ENCODE peak calls at places on chromosome 4, in four cellular contexts. A is foreskin fibroblast, R is esophagus squamous epithelium, C is K562. X is an unnamed sample.

GRCh38 chr4:47686294-47686872 is 151.5 kb downstream of the CORIN start:
- DNase-seq in C (peak), A (no peak), R (no peak), X (no peak)

GRCh38 chr4:71029504-71029903 is 36.1 kb downstream of the DCK start:
- DNase-seq in A (no peak), C (no peak), R (no peak), X (no peak)

GRCh38 chr4:140807491-140808257 is 51.5 kb upstream of the TBC1D9 start:
- DNase-seq in C (no peak), R (no peak), A (peak), X (peak)

GRCh38 chr4:144316869-144317268 is 176.4 kb upstream of the GYPA start:
- DNase-seq in A (no peak), C (no peak), R (no peak), X (no peak)

GRCh38 chr4:81030061-81030616 is 369 bp upstream of the BMP3 start:
- DNase-seq in C (no peak), A (no peak), R (no peak), X (no peak)

GRCh38 chr4:87555751-87556619 is 26.8 kb upstream of the SPARCL1 start:
- DNase-seq in A (peak), C (no peak), R (no peak), X (peak)

GRCh38 chr4:81257021-81257420 is 42.0 kb upstream of the PRKG2 start:
- DNase-seq in A (peak), R (no peak), C (no peak), X (no peak)

GRCh38 chr4:108702960-108703359 is 52.6 kb downstream of the OSTC start:
- DNase-seq in A (no peak), R (no peak), C (no peak), X (no peak)

GRCh38 chr4:54897590-54897989 is 227.8 kb downstream of the KDR start:
- DNase-seq in A (no peak), C (no peak), R (no peak), X (peak)

DNA sequence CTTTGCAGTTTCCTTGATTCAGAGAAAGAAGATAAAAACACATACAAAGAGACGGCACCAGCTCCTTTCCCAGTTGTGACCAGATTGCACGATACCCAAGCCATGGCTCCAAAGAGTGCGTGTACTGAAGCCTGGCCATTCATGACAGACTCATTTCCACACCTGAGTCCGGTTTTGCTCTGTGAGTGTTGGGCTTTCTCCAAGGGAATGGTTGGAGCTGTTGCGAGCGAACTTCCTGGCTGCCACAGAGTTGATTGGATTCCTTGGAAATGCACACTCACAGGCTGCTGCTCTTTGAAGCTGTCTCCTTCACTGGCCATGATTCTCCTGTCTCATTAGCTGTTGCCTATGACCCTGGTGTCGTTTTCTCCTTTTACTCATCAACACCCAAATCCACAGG is 44.0 kb upstream of the BBS12 start:
- DNase-seq in A (no peak), R (no peak), C (no peak), X (no peak)
- H3K4me3 ChIP-seq in A (no peak), R (no peak), C (no peak), X (no peak)

DNA sequence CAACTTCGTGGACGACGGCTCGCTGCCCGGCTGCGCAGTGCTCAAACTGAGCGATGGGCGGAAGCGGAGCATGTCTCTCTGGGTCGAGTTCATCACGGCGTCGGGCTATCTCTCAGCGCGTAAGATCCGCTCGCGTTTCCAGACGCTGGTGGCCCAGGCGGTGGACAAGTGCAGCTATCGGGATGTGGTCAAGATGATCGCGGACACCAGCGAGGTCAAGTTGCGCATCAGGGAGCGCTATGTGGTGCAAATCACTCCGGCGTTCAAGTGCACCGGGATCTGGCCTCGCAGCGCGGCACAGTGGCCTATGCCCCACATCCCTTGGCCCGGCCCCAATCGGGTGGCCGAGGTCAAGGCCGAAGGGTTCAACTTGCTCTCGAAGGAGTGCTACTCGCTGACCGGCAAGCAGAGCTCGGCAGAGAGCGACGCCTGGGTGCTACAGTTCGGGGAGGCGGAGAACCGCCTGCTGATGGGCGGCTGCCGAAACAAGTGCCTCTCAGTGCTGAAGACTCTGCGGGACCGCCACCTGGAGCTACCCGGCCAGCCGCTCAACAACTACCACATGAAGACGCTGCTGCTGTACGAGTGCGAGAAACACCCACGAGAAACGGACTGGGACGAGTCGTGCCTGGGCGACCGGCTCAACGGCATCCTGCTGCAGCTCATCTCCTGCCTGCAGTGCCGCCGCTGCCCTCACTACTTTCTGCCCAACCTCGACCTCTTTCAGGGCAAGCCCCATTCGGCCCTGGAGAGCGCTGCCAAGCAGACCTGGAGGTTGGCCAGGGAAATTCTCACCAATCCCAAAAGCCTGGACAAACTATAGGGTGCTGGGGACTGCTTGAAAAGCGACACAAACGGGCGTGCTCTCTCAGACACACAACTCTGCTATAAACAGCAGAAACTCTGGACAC is 1.6 kb downstream of the MAB21L2 start:
- DNase-seq in R (no peak), A (no peak), C (no peak), X (no peak)
- H3K4me3 ChIP-seq in R (peak), A (peak), C (no peak), X (peak)

DNA sequence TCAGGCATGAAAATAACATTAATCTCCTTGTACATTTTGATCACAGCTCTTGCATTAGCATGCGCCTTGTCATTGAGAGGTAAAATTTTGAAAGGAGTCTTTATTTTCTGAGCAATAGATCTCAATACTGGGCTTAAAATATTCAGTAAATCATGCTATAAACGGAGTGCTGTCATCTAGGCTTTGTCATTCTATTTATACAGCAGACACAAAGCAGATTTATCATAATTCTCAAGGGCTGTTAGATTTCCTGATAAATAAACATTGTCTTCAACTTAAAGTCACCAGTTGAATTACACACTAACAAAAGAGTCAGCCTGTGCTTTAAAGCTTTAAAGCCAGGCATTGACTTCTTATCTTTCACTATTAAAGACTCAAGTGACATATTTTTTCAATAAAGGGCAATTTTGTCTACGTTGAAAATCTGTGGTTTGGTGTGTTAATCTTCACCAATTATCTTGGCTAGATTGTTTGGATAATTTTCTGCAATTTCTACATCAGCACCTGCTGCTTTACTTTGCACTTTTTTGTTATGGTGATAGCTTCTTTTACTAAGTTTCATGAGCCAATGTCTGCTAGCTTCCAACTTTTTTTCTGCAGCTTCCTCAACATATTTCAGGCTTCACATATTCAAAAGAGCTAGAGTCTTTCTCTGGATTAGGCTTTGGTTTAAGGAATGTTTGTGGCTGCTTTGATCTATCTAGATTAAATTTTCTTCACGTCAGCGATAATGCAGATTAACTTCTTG is 27.9 kb upstream of the UGT2B4 start:
- DNase-seq in C (no peak), R (no peak), A (no peak), X (no peak)
- H3K4me3 ChIP-seq in C (no peak), R (no peak), A (no peak), X (no peak)

GRCh38 chr4:146334862-146335449 is 120.6 kb downstream of the REELD1 start:
- DNase-seq in A (no peak), C (no peak), R (no peak), X (no peak)
- H3K4me3 ChIP-seq in A (no peak), C (no peak), R (no peak), X (no peak)

DNA sequence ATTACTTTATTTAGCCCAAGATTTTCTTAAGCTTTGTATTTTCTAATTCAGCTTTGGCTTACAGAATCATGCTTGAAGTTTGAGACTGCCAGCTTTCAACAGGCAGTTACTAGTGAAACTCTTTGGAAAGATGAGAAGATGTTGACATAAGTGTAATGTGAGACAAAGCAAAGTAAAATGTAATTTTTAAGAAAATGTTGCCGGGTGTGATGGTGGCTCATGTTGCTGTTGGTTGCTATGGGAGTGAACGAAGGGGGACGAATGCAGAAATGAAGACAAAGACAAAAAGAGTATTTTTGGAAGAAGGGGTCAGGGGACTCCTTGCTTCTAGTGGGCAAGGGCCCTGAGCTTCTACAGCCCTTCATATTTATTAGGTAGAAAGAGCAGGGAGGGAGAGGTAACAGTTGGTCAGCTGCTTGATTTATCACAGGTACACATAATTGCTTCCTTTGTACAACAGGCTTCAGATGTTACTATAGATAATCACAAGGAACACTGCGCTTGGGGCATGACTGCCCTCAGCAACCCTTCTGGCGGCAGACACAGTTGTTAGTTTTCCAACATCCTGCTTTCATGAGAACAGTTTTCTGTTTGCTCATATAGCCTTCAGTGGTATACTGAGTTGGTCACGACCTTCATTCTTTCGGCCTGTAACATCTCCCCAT is 11.9 kb upstream of the UGDH start:
- DNase-seq in R (no peak), C (no peak), A (no peak), X (no peak)
- H3K4me3 ChIP-seq in R (no peak), C (no peak), A (no peak), X (no peak)

DNA sequence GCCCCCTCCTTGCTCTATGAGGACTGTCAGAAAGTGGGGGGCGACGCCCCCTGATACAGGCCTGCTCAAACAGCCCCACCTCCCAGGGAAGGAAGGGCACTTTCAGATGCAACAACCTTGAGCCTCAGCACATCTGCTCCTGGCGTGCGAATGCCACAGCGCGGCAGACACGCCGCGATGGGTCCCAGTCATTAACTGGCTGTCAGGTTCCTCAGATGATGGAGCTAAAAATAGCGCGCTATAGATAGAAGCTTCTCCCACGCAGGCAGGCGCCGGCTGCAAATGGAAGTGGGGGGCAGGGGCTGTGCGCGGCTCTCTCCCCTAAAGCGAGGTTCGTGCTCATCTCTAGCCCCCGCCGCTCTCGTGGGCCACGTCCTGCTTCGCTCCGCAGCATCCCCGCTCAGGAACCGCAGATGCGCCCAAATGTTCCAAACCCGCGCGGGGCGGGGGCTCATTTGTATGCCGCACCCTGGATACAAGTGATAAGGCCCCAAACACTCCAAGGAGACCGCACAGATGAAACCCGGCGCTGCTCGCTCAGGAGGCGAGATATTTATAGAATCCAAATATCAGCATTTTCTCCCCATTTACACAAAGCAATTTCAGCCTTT is 57.7 kb upstream of the LGI2 start:
- DNase-seq in C (peak), A (no peak), R (no peak), X (no peak)
- H3K4me3 ChIP-seq in C (peak), A (peak), R (no peak), X (peak)

GRCh38 chr4:165802452-165802851 is 70.6 kb upstream of the TLL1 start:
- DNase-seq in C (no peak), A (no peak), R (no peak), X (no peak)
- H3K4me3 ChIP-seq in C (no peak), A (no peak), R (no peak), X (no peak)

GRCh38 chr4:139764686-139765085 is 99.1 kb downstream of the MGST2 start:
- DNase-seq in C (no peak), R (no peak), A (no peak), X (no peak)

GRCh38 chr4:139764192-139764591 is 98.6 kb downstream of the MGST2 start:
- DNase-seq in A (no peak), C (no peak), R (no peak), X (no peak)

GRCh38 chr4:139762715-139763114 is 97.1 kb downstream of the MGST2 start:
- DNase-seq in R (no peak), C (no peak), A (no peak), X (no peak)

GRCh38 chr4:139763668-139764067 is 98.0 kb downstream of the MGST2 start:
- DNase-seq in A (no peak), R (no peak), C (no peak), X (no peak)

GRCh38 chr4:139763205-139763604 is 97.6 kb downstream of the MGST2 start:
- DNase-seq in C (no peak), R (no peak), A (no peak), X (no peak)
- H3K4me3 ChIP-seq in C (no peak), R (no peak), A (no peak), X (no peak)

X was measured in AG04449.